ENCODE peak calls at places on chromosomes 7 and 10, in eight cellular contexts. Q, S, C, X, F, J, P and O are unnamed samples.

GRCh38 chr10:44963772-44964633 is 4.4 kb downstream of the RASSF4 start:
- DNase-seq in Q (no peak), S (no peak), C (no peak), X (no peak), F (no peak), J (no peak), P (no peak), O (peak; percentile 86)

GRCh38 chr7:67918158-67918557 is 921.5 kb downstream of the TYW1 start:
- DNase-seq in Q (no peak), S (no peak), C (no peak), X (peak; percentile 89), F (no peak), J (no peak), P (no peak), O (no peak)

GRCh38 chr10:110244550-110244949 is 37.1 kb downstream of the MXI1 start:
- DNase-seq in Q (no peak), S (no peak), C (no peak), X (no peak), F (no peak), J (no peak), P (no peak), O (no peak)

GRCh38 chr7:107697246-107698044 is 36.8 kb downstream of the SLC26A4 start:
- DNase-seq in Q (no peak), S (no peak), C (no peak), X (no peak), F (no peak), J (no peak), P (no peak), O (no peak)

GRCh38 chr7:69078997-69079769 is 519.1 kb upstream of the AUTS2 start:
- DNase-seq in Q (no peak), S (no peak), C (no peak), X (no peak), F (no peak), J (no peak), P (no peak), O (no peak)

GRCh38 chr7:106278695-106279094 is 6.1 kb downstream of the NAMPT start:
- DNase-seq in Q (no peak), S (no peak), C (no peak), X (no peak), F (no peak), J (no peak), P (no peak), O (no peak)

GRCh38 chr10:78765726-78766335 is 302.9 kb upstream of the ZMIZ1 start:
- DNase-seq in Q (no peak), S (no peak), C (no peak), X (no peak), F (no peak), J (no peak), P (no peak), O (peak; percentile 55)

GRCh38 chr7:43653891-43654504 is 71.1 kb downstream of the STK17A start:
- DNase-seq in Q (no peak), S (no peak), C (no peak), X (peak; percentile 9), F (no peak), J (no peak), P (no peak), O (no peak)

GRCh38 chr10:76139431-76139830 is 708.0 kb downstream of the LRMDA start:
- DNase-seq in Q (no peak), S (no peak), C (no peak), X (no peak), F (no peak), J (no peak), P (no peak), O (no peak)

GRCh38 chr7:101378808-101379207 is 16.1 kb downstream of the COL26A1 start:
- DNase-seq in Q (no peak), S (no peak), C (no peak), X (no peak), F (no peak), J (no peak), P (no peak), O (no peak)

GRCh38 chr7:99997545-99998137 is 17.8 kb upstream of the ZKSCAN1 start:
- DNase-seq in Q (peak; percentile 41), S (no peak), C (peak; percentile 69), X (peak; percentile 44), F (peak; percentile 46), J (peak; percentile 34), P (peak; percentile 80), O (no peak)

GRCh38 chr10:132355754-132356153 is 23.8 kb downstream of the LRRC27 start:
- DNase-seq in Q (no peak), S (no peak), C (no peak), X (no peak), F (no peak), J (no peak), P (no peak), O (peak; percentile 70)

GRCh38 chr7:132783824-132784223 is 207.6 kb upstream of the PLXNA4 start:
- DNase-seq in Q (no peak), S (peak; percentile 78), C (no peak), X (no peak), F (no peak), J (peak; percentile 45), P (no peak), O (no peak)

GRCh38 chr10:121540773-121541395 is 57.4 kb downstream of the FGFR2 start:
- DNase-seq in Q (no peak), S (no peak), C (no peak), X (no peak), F (no peak), J (no peak), P (no peak), O (no peak)

GRCh38 chr10:71597821-71598498 is 121.6 kb downstream of the C10orf105 start:
- DNase-seq in Q (no peak), S (no peak), C (no peak), X (peak; percentile 67), F (no peak), J (no peak), P (no peak), O (no peak)

GRCh38 chr10:117004238-117004626 is 755 bp downstream of the SHTN1 start:
- DNase-seq in Q (no peak), S (peak; percentile 0), C (no peak), X (no peak), F (no peak), J (no peak), P (no peak), O (no peak)

GRCh38 chr7:21746949-21747348 is 198.8 kb downstream of the CDCA7L start:
- DNase-seq in Q (no peak), S (no peak), C (no peak), X (no peak), F (no peak), J (no peak), P (no peak), O (no peak)

GRCh38 chr7:96645084-96645483 is 64.6 kb downstream of the SEM1 start:
- DNase-seq in Q (no peak), S (no peak), C (no peak), X (no peak), F (no peak), J (no peak), P (no peak), O (no peak)

GRCh38 chr10:114479307-114479706 is 75.0 kb upstream of the AFAP1L2 start:
- DNase-seq in Q (no peak), S (no peak), C (no peak), X (no peak), F (no peak), J (no peak), P (no peak), O (no peak)

GRCh38 chr10:103765981-103766380 is 89.4 kb downstream of the SH3PXD2A start:
- DNase-seq in Q (peak; percentile 73), S (no peak), C (peak; percentile 75), X (no peak), F (peak; percentile 46), J (no peak), P (peak; percentile 75), O (no peak)

GRCh38 chr7:128030999-128031681 is at the start of gene LRRC4:
- DNase-seq in Q (no peak), S (no peak), C (no peak), X (no peak), F (no peak), J (no peak), P (peak; percentile 16), O (peak; percentile 81)

GRCh38 chr10:32298066-32298812 is 48.7 kb downstream of the EPC1 start:
- DNase-seq in Q (no peak), S (peak; percentile 51), C (no peak), X (no peak), F (no peak), J (no peak), P (no peak), O (no peak)

GRCh38 chr7:977326-978048 is 2.1 kb upstream of the COX19 start:
- DNase-seq in Q (no peak), S (no peak), C (no peak), X (no peak), F (no peak), J (peak; percentile 65), P (no peak), O (no peak)

GRCh38 chr10:47253651-47254375 is 46.2 kb upstream of the GDF10 start:
- DNase-seq in Q (no peak), S (no peak), C (no peak), X (no peak), F (no peak), J (no peak), P (no peak), O (peak; percentile 80)

GRCh38 chr10:118264838-118265470 is 77.2 kb downstream of the FAM204A start:
- DNase-seq in Q (no peak), S (no peak), C (no peak), X (no peak), F (no peak), J (no peak), P (no peak), O (no peak)

GRCh38 chr7:18638594-18639452 is 143.3 kb downstream of the HDAC9 start:
- DNase-seq in Q (no peak), S (peak; percentile 10), C (no peak), X (no peak), F (no peak), J (no peak), P (no peak), O (no peak)

GRCh38 chr10:33336606-33337334 is 2.3 kb upstream of the NRP1 start:
- DNase-seq in Q (no peak), S (no peak), C (no peak), X (no peak), F (no peak), J (no peak), P (no peak), O (peak; percentile 84)

GRCh38 chr7:156842740-156843140 is 50.2 kb downstream of the LMBR1 start:
- DNase-seq in Q (no peak), S (no peak), C (no peak), X (no peak), F (no peak), J (no peak), P (no peak), O (no peak)

GRCh38 chr10:26310361-26310760 is 93.8 kb downstream of the GAD2 start:
- DNase-seq in Q (no peak), S (no peak), C (no peak), X (no peak), F (no peak), J (no peak), P (no peak), O (no peak)

GRCh38 chr10:119395287-119396007 is 147.1 kb downstream of the RGS10 start:
- DNase-seq in Q (no peak), S (no peak), C (no peak), X (peak; percentile 47), F (no peak), J (no peak), P (no peak), O (no peak)

GRCh38 chr7:97801108-97801507 is 69.2 kb downstream of the TAC1 start:
- DNase-seq in Q (no peak), S (no peak), C (no peak), X (no peak), F (peak; percentile 0), J (no peak), P (no peak), O (no peak)

GRCh38 chr10:132189810-132190422 is 3.2 kb downstream of the DPYSL4 start:
- DNase-seq in Q (no peak), S (no peak), C (no peak), X (no peak), F (no peak), J (no peak), P (no peak), O (no peak)

GRCh38 chr7:136234040-136234439 is 256.9 kb upstream of the MTPN start:
- DNase-seq in Q (no peak), S (no peak), C (no peak), X (no peak), F (no peak), J (no peak), P (no peak), O (no peak)

GRCh38 chr7:142714375-142714774 is 34.9 kb upstream of the PRSS1 start:
- DNase-seq in Q (peak; percentile 21), S (no peak), C (no peak), X (peak; percentile 100), F (no peak), J (no peak), P (peak; percentile 42), O (no peak)